ENCODE peak calls at places on chromosomes 12 and 14, in eight cellular contexts. D is T-cell; S is HEK293T; Y is central memory CD4-positive, alpha-beta T cell; O is WTC11; C is EL; Q is NCI-H1694; A is H54. T is an unnamed sample.

GRCh38 chr14:90696728-90697127 is 119.5 kb downstream of the TTC7B start:
- DNase-seq in D (no peak), S (no peak), Y (no peak), O (no peak), C (no peak), Q (no peak), A (no peak), T (no peak)

GRCh38 chr12:48744251-48745008 is 27.9 kb upstream of the CCNT1 start:
- DNase-seq in D (no peak), S (no peak), Y (no peak), O (no peak), C (no peak), Q (no peak), A (no peak), T (no peak)

GRCh38 chr12:32695787-32696186 is 16.7 kb downstream of the DNM1L start:
- DNase-seq in D (no peak), S (no peak), Y (no peak), O (no peak), C (no peak), Q (no peak), A (no peak), T (no peak)

GRCh38 chr12:11059784-11060183 is 2.3 kb downstream of the TAS2R46 start:
- DNase-seq in D (no peak), S (no peak), Y (no peak), O (no peak), C (peak; percentile 20), Q (no peak), A (no peak), T (peak; percentile 38)

GRCh38 chr14:50839048-50839447 is 8.1 kb upstream of the NIN start:
- DNase-seq in D (no peak), S (no peak), Y (no peak), O (no peak), C (peak; percentile 58), Q (no peak), A (peak; percentile 30), T (peak; percentile 75)

GRCh38 chr14:35374273-35374681 is 30.3 kb downstream of the NFKBIA start:
- DNase-seq in D (no peak), S (no peak), Y (no peak), O (no peak), C (peak; percentile 95), Q (no peak), A (peak; percentile 55), T (peak; percentile 91)

GRCh38 chr12:8081228-8081920 is 700 bp upstream of the NECAP1 start:
- DNase-seq in D (no peak), S (no peak), Y (peak; percentile 32), O (no peak), C (peak; percentile 8), Q (no peak), A (no peak), T (peak; percentile 11)

GRCh38 chr14:103207038-103207403 is 83.8 kb downstream of the TNFAIP2 start:
- DNase-seq in D (no peak), S (no peak), Y (no peak), O (peak; percentile 58), C (peak; percentile 64), Q (no peak), A (no peak), T (peak; percentile 89)

GRCh38 chr14:50249118-50249775 is 17.9 kb upstream of the SOS2 start:
- DNase-seq in D (no peak), S (no peak), Y (no peak), O (no peak), C (no peak), Q (no peak), A (no peak), T (no peak)

GRCh38 chr14:52590318-52590717 is 37.7 kb downstream of the GPR137C start:
- DNase-seq in D (no peak), S (no peak), Y (no peak), O (no peak), C (no peak), Q (no peak), A (no peak), T (no peak)

GRCh38 chr12:9926876-9927275 is 5.3 kb downstream of the CLEC2A start:
- DNase-seq in D (no peak), S (no peak), Y (no peak), O (no peak), C (no peak), Q (no peak), A (no peak), T (no peak)

GRCh38 chr12:95874452-95874851 is 15.7 kb downstream of the SNRPF start:
- DNase-seq in D (no peak), S (no peak), Y (no peak), O (peak; percentile 20), C (no peak), Q (no peak), A (no peak), T (no peak)

GRCh38 chr14:104387385-104388010 is 192.1 kb upstream of the C14orf180 start:
- DNase-seq in D (no peak), S (no peak), Y (no peak), O (peak; percentile 10), C (no peak), Q (no peak), A (no peak), T (no peak)

GRCh38 chr14:92680781-92681650 is 67.4 kb downstream of the LGMN start:
- DNase-seq in D (peak; percentile 71), S (peak; percentile 85), Y (peak; percentile 61), O (peak; percentile 81), C (peak; percentile 78), Q (peak; percentile 81), A (peak; percentile 82), T (peak; percentile 71)

GRCh38 chr12:119328111-119328510 is 6.4 kb upstream of the CCDC60 start:
- DNase-seq in D (no peak), S (peak; percentile 57), Y (no peak), O (peak; percentile 75), C (no peak), Q (no peak), A (peak; percentile 25), T (no peak)

GRCh38 chr14:100025111-100025510 is 40.1 kb upstream of the EVL start:
- DNase-seq in D (peak; percentile 16), S (peak; percentile 57), Y (no peak), O (peak; percentile 64), C (peak; percentile 59), Q (no peak), A (peak; percentile 45), T (peak; percentile 58)

GRCh38 chr12:3553681-3554546 is 62.9 kb downstream of the PRMT8 start:
- DNase-seq in D (no peak), S (no peak), Y (no peak), O (peak; percentile 35), C (peak; percentile 7), Q (no peak), A (no peak), T (no peak)

GRCh38 chr14:101600336-101600890 is 39.1 kb downstream of the DIO3 start:
- DNase-seq in D (no peak), S (no peak), Y (no peak), O (no peak), C (no peak), Q (no peak), A (no peak), T (no peak)

GRCh38 chr14:101587403-101587998 is 26.2 kb downstream of the DIO3 start:
- DNase-seq in D (no peak), S (no peak), Y (no peak), O (no peak), C (no peak), Q (no peak), A (no peak), T (no peak)

GRCh38 chr14:52013984-52014600 is 24.7 kb downstream of the RTRAF start:
- DNase-seq in D (no peak), S (peak; percentile 44), Y (no peak), O (peak; percentile 57), C (no peak), Q (no peak), A (no peak), T (no peak)

GRCh38 chr14:90455100-90455571 is 58.3 kb downstream of the CALM1 start:
- DNase-seq in D (no peak), S (no peak), Y (no peak), O (no peak), C (no peak), Q (no peak), A (no peak), T (peak; percentile 8)

GRCh38 chr14:20327005-20327869 is 5.8 kb downstream of the CCNB1IP1 start:
- DNase-seq in D (no peak), S (peak; percentile 35), Y (peak; percentile 63), O (no peak), C (peak; percentile 69), Q (peak; percentile 75), A (no peak), T (peak; percentile 74)

GRCh38 chr12:124411291-124411878 is 116.5 kb downstream of the RFLNA start:
- DNase-seq in D (no peak), S (no peak), Y (no peak), O (no peak), C (peak; percentile 97), Q (no peak), A (peak; percentile 97), T (peak; percentile 40)

T was measured in kidney tubule cell.